ENCODE peak calls at places on chromosomes 12 and 14, in five cellular contexts. J is mucosa of gallbladder, B is D341Med, Y is HTR-8/SVneo, M is HS-5. L is an unnamed sample.

GRCh38 chr14:60125918-60126317 is 34.2 kb downstream of the PCNX4 start:
- DNase-seq in J (no peak), Y (no peak), B (no peak), M (no peak), L (no peak)

GRCh38 chr12:101051901-101052550 is 158.0 kb downstream of the SLC5A8 start:
- DNase-seq in M (peak; percentile 96), J (peak; percentile 16), Y (peak; percentile 62), B (no peak), L (no peak)

GRCh38 chr14:76958975-76959710 is 69.4 kb downstream of the IRF2BPL start:
- DNase-seq in Y (peak; percentile 75), B (peak; percentile 17), M (no peak), J (no peak), L (peak; percentile 73)

GRCh38 chr12:111238075-111238734 is 130.7 kb downstream of the PHETA1 start:
- DNase-seq in B (no peak), Y (no peak), J (no peak), M (no peak), L (no peak)

GRCh38 chr12:129720618-129721017 is 183.2 kb downstream of the TMEM132D start:
- DNase-seq in Y (no peak), J (no peak), M (no peak), B (no peak), L (no peak)

GRCh38 chr12:93419388-93420034 is 22.2 kb downstream of the UBE2N start:
- DNase-seq in Y (peak; percentile 47), B (peak; percentile 28), J (no peak), M (peak; percentile 22), L (no peak)

GRCh38 chr14:56294125-56294524 is 175.9 kb downstream of the PELI2 start:
- DNase-seq in J (no peak), Y (no peak), M (no peak), B (no peak), L (no peak)

GRCh38 chr14:62592877-62593276 is 452.4 kb downstream of the KCNH5 start:
- DNase-seq in B (no peak), M (no peak), Y (peak; percentile 45), J (no peak), L (peak; percentile 16)

GRCh38 chr14:101584049-101584859 is 23.0 kb downstream of the DIO3 start:
- DNase-seq in J (no peak), B (no peak), Y (peak; percentile 46), M (peak; percentile 19), L (no peak)

GRCh38 chr12:110109037-110109836 is 14.9 kb upstream of the IFT81 start:
- DNase-seq in B (no peak), J (peak; percentile 84), Y (peak; percentile 48), M (peak; percentile 91), L (peak; percentile 39)

GRCh38 chr14:64860039-64860438 is 19.7 kb downstream of the SPTB start:
- DNase-seq in Y (no peak), M (no peak), J (no peak), B (no peak), L (no peak)

GRCh38 chr14:94129758-94130414 is 482 bp upstream of the IFI27L2 start:
- DNase-seq in Y (peak; percentile 49), J (no peak), B (no peak), M (peak; percentile 37), L (no peak)

GRCh38 chr14:104794099-104794498 is 1.4 kb downstream of the AKT1 start:
- DNase-seq in J (no peak), Y (no peak), M (peak; percentile 6), B (no peak), L (peak; percentile 18)

GRCh38 chr12:107207931-107208515 is 114.7 kb upstream of the CRY1 start:
- DNase-seq in J (no peak), Y (peak; percentile 59), B (no peak), M (peak; percentile 44), L (no peak)

GRCh38 chr14:69879175-69880047 is at the start of gene SMOC1:
- DNase-seq in J (peak; percentile 51), Y (peak; percentile 100), M (no peak), B (peak; percentile 77), L (no peak)

GRCh38 chr14:105472496-105472991 is 2.1 kb upstream of the CRIP2 start:
- DNase-seq in B (no peak), Y (no peak), J (no peak), M (no peak), L (no peak)

GRCh38 chr12:14597480-14597879 is 29.8 kb upstream of the PLBD1 start:
- DNase-seq in M (no peak), Y (no peak), B (no peak), J (no peak), L (no peak)

GRCh38 chr12:76711241-76711640 is 52.7 kb upstream of the ZDHHC17 start:
- DNase-seq in B (no peak), Y (no peak), M (no peak), J (no peak), L (no peak)

GRCh38 chr14:89493877-89494634 is 77.0 kb upstream of the FOXN3 start:
- DNase-seq in J (no peak), M (no peak), B (no peak), Y (no peak), L (no peak)

GRCh38 chr14:105933238-105933637 is 406.9 kb downstream of the TMEM121 start:
- DNase-seq in J (no peak), B (no peak), M (no peak), Y (no peak), L (no peak)

GRCh38 chr14:27242874-27243273 is 645.0 kb upstream of the NOVA1 start:
- DNase-seq in M (no peak), Y (no peak), J (no peak), B (no peak), L (no peak)

GRCh38 chr12:27013606-27014084 is 539 bp downstream of the TM7SF3 start:
- DNase-seq in J (no peak), M (no peak), Y (no peak), B (no peak), L (no peak)

GRCh38 chr14:36245223-36245622 is 68.7 kb upstream of the PTCSC3 start:
- DNase-seq in Y (no peak), M (no peak), J (no peak), B (no peak), L (no peak)

GRCh38 chr12:118984206-118984943 is 3.0 kb downstream of the SRRM4 start:
- DNase-seq in J (no peak), M (no peak), B (no peak), Y (no peak), L (no peak)

GRCh38 chr12:116423053-116423452 is 136.1 kb upstream of the MAP1LC3B2 start:
- DNase-seq in B (no peak), M (no peak), Y (peak; percentile 46), J (no peak), L (no peak)

GRCh38 chr12:120989687-120990086 is 11.3 kb downstream of the HNF1A start:
- DNase-seq in M (no peak), B (no peak), J (no peak), Y (no peak), L (no peak)

L was measured in epithelial cell of prostate.